ENCODE peak calls at places on chromosomes 13 and 19, in five cellular contexts. W is K562, B is HCT116, H is HepG2, T is GM12878. S is an unnamed sample. For H3K4me1, the result is how much of the 10 kb centered on the place peaks cover.

GRCh38 chr19:18568367-18568766 is 3.3 kb upstream of the UBA52 start:
- DNase-seq in W (no peak), B (no peak), T (no peak), H (no peak), S (no peak)

GRCh38 chr19:3145909-3146676 is 10.3 kb downstream of the GNA15 start:
- DNase-seq in W (peak), B (no peak), T (no peak), H (no peak), S (no peak)

GRCh38 chr19:45294291-45295029 is 28.2 kb downstream of the CKM start:
- DNase-seq in T (no peak), H (no peak), B (no peak), W (no peak), S (no peak)

GRCh38 chr13:50227356-50227755 is 212.1 kb downstream of the KCNRG start:
- DNase-seq in B (no peak), H (no peak), T (no peak), W (no peak), S (no peak)

GRCh38 chr19:49130325-49130724 is 11.0 kb downstream of the PPFIA3 start:
- DNase-seq in T (no peak), W (no peak), H (no peak), B (no peak), S (no peak)

GRCh38 chr19:53772943-53773342 is 51.2 kb downstream of the NLRP12 start:
- DNase-seq in W (peak), T (no peak), B (peak), H (peak), S (peak)

GRCh38 chr19:55692681-55693081 is 17.7 kb downstream of the EPN1 start:
- DNase-seq in W (no peak), T (no peak), B (no peak), H (no peak), S (no peak)

GRCh38 chr19:17706750-17707181 is 12.5 kb upstream of the MAP1S start:
- DNase-seq in T (no peak), H (peak), W (peak), B (peak), S (peak)

GRCh38 chr13:94464771-94465170 is 14.7 kb downstream of the DCT start:
- DNase-seq in T (no peak), B (no peak), W (peak), H (no peak), S (no peak)

GRCh38 chr13:95182570-95183285 is 118.5 kb downstream of the ABCC4 start:
- DNase-seq in W (no peak), T (no peak), B (no peak), H (no peak), S (no peak)

GRCh38 chr13:20780318-20780717 is 6.6 kb upstream of the EEF1AKMT1 start:
- DNase-seq in W (no peak), H (no peak), T (no peak), B (no peak), S (no peak)

GRCh38 chr19:2586196-2586595 is 110.3 kb downstream of the GADD45B start:
- DNase-seq in T (no peak), W (no peak), H (no peak), B (no peak), S (no peak)

GRCh38 chr13:81275666-81276258 is 934.8 kb upstream of the SPRY2 start:
- DNase-seq in W (no peak), B (no peak), T (no peak), H (no peak), S (no peak)
- TF ChIP-seq ZNF274 in W (no peak), B (no peak), T (no peak), H (no peak), S (no peak)

DNA sequence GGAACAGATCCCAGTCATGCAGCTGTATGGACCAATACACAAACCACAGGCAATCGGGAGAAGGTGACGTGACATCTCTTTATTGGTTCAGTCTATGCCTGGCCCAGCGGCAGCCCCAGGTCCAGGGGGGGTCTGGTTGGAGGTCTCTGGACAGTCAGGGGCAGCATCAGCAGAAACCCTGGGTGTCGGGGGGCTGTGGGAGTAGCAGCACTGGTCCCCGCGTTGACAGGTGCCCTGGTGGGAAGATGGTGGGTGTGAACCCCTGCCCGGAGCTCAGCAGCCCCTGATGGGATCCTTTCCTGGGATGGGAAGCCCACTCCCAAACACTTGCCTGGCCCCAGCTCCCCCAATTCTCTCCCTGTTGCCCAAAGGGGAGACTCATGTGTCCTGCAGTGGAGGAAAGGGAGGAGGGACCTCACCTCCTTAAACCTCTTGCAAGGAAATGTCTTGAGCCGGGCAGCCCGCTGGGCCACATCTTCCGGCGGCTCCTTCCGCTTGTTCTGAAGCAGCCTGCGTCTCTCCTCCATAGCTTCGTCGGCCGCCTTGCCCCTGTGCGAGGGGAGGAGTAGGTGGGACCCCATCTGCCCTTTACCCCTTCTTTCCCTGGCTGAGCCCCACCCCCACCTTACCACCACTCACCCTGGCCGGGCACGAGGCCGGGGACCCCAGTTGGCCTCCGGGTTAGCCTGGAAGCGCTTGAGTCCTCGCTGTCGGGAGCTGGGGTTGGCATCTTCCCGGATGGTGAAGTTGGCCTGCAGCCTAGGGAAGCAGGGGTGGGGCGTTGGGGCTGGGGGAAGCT is 2.4 kb upstream of the LYL1 start:
- DNase-seq in W (no peak), H (no peak), T (no peak), B (no peak), S (no peak)
- H3K4me1 ChIP-seq in W (under half), H (under half), T (under half), B (under half), S (under half)

GRCh38 chr19:16142032-16142580 is 1.4 kb upstream of the HSH2D start:
- DNase-seq in H (no peak), B (no peak), T (no peak), W (no peak), S (no peak)

GRCh38 chr19:16144216-16144581 is 714 bp downstream of the HSH2D start:
- DNase-seq in W (no peak), T (no peak), H (no peak), B (no peak), S (no peak)

GRCh38 chr19:16143399-16144215 is at the start of gene HSH2D:
- DNase-seq in B (peak), H (peak), W (no peak), T (peak), S (no peak)

GRCh38 chr19:16148443-16149045 is 5.1 kb downstream of the HSH2D start:
- DNase-seq in H (no peak), W (no peak), T (no peak), B (no peak), S (no peak)

GRCh38 chr19:16146112-16146511 is 2.6 kb downstream of the HSH2D start:
- DNase-seq in B (no peak), H (no peak), T (no peak), W (no peak), S (no peak)
- H3K9ac ChIP-seq in B (no peak), H (no peak), T (peak), W (no peak), S (no peak)

GRCh38 chr13:47112205-47112896 is 215.5 kb upstream of the HTR2A start:
- DNase-seq in W (peak), H (no peak), B (no peak), T (no peak), S (peak)
- TF ChIP-seq ZNF274 in W (no peak), H (no peak), B (no peak), T (no peak), S (no peak)

GRCh38 chr19:35457173-35457572 is 9.1 kb downstream of the FFAR2 start:
- DNase-seq in W (no peak), B (no peak), H (no peak), T (peak), S (no peak)
- H3K4me1 ChIP-seq in W (under half), B (under half), H (half or more), T (half or more), S (under half)

DNA sequence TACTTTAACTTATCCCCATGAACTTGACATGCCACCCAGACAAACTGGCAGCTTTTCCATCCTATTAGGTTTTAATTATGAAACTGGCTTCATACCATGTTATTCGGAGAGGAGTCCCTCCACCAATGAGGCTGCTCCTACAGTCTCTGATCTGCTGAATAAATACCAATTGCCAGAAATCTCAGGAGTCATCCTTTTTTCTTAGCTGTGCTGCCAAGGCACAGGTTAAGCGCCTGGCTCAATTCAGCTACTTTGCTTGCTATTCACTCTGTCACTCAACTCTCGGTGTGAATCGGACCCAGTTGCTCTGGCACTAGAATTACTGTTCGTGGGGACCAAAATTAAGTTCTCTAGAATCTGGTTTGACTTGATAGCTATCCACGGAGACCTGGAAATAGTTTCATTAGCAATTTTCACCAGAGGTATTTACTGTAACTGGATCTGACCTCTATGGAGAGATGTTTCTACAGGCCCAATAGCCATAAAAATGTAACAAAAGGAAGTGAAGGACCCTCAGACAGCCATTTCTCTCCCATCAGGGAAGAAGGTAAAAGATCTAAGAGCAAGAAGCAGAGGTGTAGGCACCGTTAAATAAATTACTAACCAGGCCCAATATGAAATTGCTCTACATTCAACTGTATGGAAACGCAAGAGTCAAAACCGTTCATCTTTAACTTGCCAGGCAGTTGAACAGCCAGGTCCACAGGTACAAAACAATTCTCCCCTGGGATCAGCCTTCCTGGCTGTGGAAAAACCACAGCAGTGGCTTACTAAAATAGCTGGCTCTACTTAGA is 5.4 kb downstream of the ZC3H4 start:
- DNase-seq in B (no peak), H (no peak), T (no peak), W (no peak), S (no peak)
- H3K9ac ChIP-seq in B (no peak), H (peak), T (peak), W (peak), S (no peak)

DNA sequence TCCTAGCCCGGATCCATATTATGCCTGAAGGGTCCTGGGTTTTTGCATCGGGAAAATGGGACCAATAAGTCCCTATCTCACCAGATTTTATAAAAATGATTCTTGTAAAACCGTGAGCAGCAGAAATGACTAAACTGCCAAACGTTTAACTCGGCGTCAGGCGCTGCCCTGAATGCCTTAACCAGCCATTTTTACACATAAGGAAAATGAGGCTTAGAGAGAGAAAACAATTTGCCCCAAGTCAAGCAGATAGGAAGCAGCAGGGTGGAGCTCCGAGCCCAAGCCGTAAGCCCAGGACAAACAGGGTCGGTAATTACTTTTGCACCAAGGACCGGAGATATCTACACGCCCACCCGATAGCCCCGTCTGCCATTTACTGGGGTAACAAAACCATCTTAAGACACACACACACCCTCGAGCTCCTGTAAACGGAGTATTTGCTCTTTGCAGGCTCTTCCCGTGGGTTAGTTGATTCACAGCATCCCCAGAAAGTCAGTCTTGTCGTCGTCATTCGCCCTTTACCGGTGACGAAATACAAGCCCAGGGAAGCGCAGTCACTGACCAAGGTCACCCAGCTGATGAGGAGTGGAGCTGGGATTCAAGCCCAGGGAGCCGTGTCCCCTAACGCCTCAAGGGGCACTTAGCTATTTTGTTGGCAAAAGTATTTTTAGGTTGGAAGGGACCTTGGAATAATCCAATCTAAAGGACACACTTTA is 16.0 kb upstream of the MRI1 start:
- DNase-seq in T (no peak), H (no peak), B (no peak), W (peak), S (no peak)
- TF ChIP-seq ZNF274 in T (no peak), H (no peak), B (no peak), W (no peak), S (no peak)

DNA sequence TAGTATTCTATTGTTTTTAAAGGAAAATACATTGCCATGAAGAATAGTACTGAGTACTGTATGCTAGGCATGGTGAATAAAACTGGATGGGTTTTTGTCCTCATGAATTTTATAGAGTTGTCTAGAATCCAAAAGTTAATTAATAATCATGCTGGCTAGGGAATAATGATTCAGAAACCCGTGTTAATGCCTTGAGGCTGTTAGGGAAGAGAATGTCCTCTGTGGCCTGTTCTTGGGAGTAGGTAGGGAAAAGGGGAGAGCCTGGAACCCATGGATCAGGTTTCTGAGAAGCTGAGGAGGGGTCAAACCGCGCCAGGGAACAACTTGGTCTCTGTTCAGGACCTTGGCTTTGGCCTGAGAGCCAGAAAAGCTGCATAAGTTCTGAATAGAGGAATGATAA is 1376.3 kb upstream of the SLC10A2 start:
- DNase-seq in H (no peak), T (no peak), B (no peak), W (no peak), S (no peak)
- H3K4me1 ChIP-seq in H (under half), T (under half), B (under half), W (under half), S (under half)

DNA sequence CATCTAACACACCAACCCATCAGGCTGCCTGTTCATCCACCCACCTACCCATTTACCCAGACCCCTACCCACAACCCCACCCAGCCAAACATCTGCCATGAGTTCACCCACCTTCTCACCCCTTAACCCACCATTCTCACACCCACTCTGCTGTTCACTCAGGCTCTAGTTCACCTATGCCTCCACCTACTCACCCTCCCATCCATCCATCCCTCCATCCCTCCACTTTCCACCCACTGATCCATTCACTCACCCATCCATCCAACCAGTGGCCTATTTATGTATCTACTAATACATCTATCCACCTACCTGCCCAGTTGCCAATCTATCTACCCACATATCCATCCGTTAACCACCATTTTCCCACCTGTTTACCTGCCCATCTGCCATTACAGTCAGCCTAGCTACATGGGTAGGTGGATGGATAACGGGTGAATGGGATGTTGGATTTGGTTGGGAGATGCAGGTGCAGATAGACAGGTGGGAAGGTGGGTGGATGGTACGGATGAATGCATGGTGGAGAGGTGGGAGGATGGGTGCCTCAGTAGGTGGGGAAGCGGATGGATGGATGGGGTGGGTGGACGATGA is 5.3 kb downstream of the MYBPC2 start:
- DNase-seq in T (no peak), B (no peak), H (no peak), W (no peak), S (no peak)
- H3K9ac ChIP-seq in T (no peak), B (no peak), H (no peak), W (no peak), S (no peak)

DNA sequence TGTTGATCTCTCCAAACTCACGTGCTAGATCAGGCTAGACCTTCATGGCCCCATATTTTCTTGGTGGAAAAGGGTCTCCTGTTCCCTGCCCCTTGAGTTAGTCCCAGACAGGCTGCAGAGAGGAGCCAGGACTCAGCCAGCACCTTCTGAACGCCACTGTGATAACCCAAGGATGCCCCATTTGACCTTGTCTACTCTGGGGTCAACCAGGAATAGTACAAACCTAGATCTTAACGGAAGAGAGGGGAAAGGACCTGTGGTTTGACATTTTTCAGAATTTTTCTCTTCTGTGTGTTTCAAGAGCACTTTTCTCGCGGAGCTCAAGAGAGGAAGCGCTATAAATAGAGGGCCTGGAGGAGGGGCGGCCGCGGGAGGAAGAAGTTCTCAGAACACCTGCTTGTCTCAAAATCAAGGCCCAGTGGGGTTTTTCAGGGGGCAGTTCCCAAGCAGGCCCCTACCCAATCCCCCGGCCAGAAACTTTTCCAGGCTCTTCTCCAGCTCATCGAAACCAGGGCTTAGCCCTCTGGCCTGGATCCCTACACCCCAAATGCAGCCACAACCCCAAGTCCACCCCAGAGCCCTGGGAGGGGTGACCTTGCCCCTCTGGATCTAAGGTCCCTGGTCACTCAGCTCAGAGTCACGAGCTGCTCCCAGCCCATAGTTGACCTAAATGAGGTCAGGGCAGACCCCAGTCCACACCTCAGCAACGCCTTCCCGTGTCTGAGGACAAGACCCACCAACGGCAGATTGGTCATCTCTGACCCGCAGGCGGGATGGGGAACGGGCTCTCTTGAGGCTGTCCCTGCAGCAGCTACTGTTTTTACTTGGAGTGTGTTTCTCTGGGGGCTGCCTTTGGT is 75.6 kb upstream of the TM9SF2 start:
- DNase-seq in B (no peak), W (no peak), T (peak), H (no peak), S (no peak)
- TF ChIP-seq ZNF274 in B (no peak), W (no peak), T (no peak), H (no peak), S (no peak)

S was measured in NT2/D1.